ENCODE peak calls at places on chromosomes 2 and 18, in five cellular contexts. One of them, this sample, is unnamed.

GRCh38 chr18:43665239-43665788 is 388.0 kb upstream of the SYT4 start:
- DNase-seq in mesendoderm: no peak
- DNase-seq in IMR-90: peak
- DNase-seq in transverse colon: no peak
- DNase-seq in endothelial cell of umbilical vein: no peak
- DNase-seq in this sample: no peak

GRCh38 chr2:26606847-26607190 is 34.3 kb downstream of the CIB4 start:
- DNase-seq in transverse colon: no peak
- DNase-seq in mesendoderm: no peak
- DNase-seq in IMR-90: no peak
- DNase-seq in endothelial cell of umbilical vein: no peak
- DNase-seq in this sample: no peak

GRCh38 chr2:234133004-234133403 is 82.5 kb downstream of the SPP2 start:
- DNase-seq in transverse colon: no peak
- DNase-seq in mesendoderm: no peak
- DNase-seq in endothelial cell of umbilical vein: no peak
- DNase-seq in IMR-90: no peak
- DNase-seq in this sample: no peak

GRCh38 chr2:27351802-27352598 is 4.6 kb downstream of the GTF3C2 start:
- DNase-seq in endothelial cell of umbilical vein: no peak
- DNase-seq in mesendoderm: no peak
- DNase-seq in IMR-90: no peak
- DNase-seq in transverse colon: no peak
- DNase-seq in this sample: no peak

GRCh38 chr2:147790580-147790979 is 54.2 kb upstream of the ACVR2A start:
- DNase-seq in mesendoderm: no peak
- DNase-seq in transverse colon: no peak
- DNase-seq in IMR-90: no peak
- DNase-seq in endothelial cell of umbilical vein: no peak
- DNase-seq in this sample: no peak

GRCh38 chr2:210502997-210503621 is 26.6 kb upstream of the LANCL1 start:
- DNase-seq in endothelial cell of umbilical vein: peak
- DNase-seq in IMR-90: peak
- DNase-seq in transverse colon: peak
- DNase-seq in mesendoderm: peak
- DNase-seq in this sample: no peak

GRCh38 chr2:20250436-20250835 is 25.5 kb upstream of the SDC1 start:
- DNase-seq in transverse colon: no peak
- DNase-seq in IMR-90: no peak
- DNase-seq in mesendoderm: no peak
- DNase-seq in endothelial cell of umbilical vein: no peak
- DNase-seq in this sample: no peak

GRCh38 chr2:10297950-10298349 is 4.8 kb upstream of the HPCAL1 start:
- DNase-seq in IMR-90: peak
- DNase-seq in transverse colon: peak
- DNase-seq in mesendoderm: peak
- DNase-seq in endothelial cell of umbilical vein: peak
- DNase-seq in this sample: no peak

GRCh38 chr2:191552036-191552435 is 125.9 kb upstream of the NABP1 start:
- DNase-seq in mesendoderm: no peak
- DNase-seq in transverse colon: no peak
- DNase-seq in IMR-90: no peak
- DNase-seq in endothelial cell of umbilical vein: peak
- DNase-seq in this sample: no peak

GRCh38 chr18:28002841-28003240 is 174.1 kb downstream of the CDH2 start:
- DNase-seq in endothelial cell of umbilical vein: no peak
- DNase-seq in mesendoderm: peak
- DNase-seq in IMR-90: no peak
- DNase-seq in transverse colon: no peak
- DNase-seq in this sample: no peak

GRCh38 chr2:20558391-20559150 is 92.3 kb downstream of the HS1BP3 start:
- DNase-seq in IMR-90: no peak
- DNase-seq in endothelial cell of umbilical vein: no peak
- DNase-seq in transverse colon: no peak
- DNase-seq in mesendoderm: no peak
- DNase-seq in this sample: peak

GRCh38 chr2:25219621-25220020 is 51.2 kb upstream of the POMC start:
- DNase-seq in transverse colon: no peak
- DNase-seq in mesendoderm: no peak
- DNase-seq in endothelial cell of umbilical vein: no peak
- DNase-seq in IMR-90: no peak
- DNase-seq in this sample: no peak

GRCh38 chr2:2057125-2057721 is 273.9 kb downstream of the MYT1L start:
- DNase-seq in mesendoderm: peak
- DNase-seq in transverse colon: peak
- DNase-seq in endothelial cell of umbilical vein: peak
- DNase-seq in IMR-90: no peak
- DNase-seq in this sample: peak

GRCh38 chr2:69184224-69184623 is 171.2 kb downstream of the ANTXR1 start:
- DNase-seq in endothelial cell of umbilical vein: no peak
- DNase-seq in transverse colon: no peak
- DNase-seq in mesendoderm: no peak
- DNase-seq in IMR-90: no peak
- DNase-seq in this sample: no peak

GRCh38 chr2:144230057-144230451 is 289.9 kb downstream of the ZEB2 start:
- DNase-seq in endothelial cell of umbilical vein: no peak
- DNase-seq in mesendoderm: no peak
- DNase-seq in transverse colon: no peak
- DNase-seq in IMR-90: no peak
- DNase-seq in this sample: no peak

GRCh38 chr2:19746611-19747309 is 155.0 kb downstream of the TTC32 start:
- DNase-seq in endothelial cell of umbilical vein: peak
- DNase-seq in mesendoderm: peak
- DNase-seq in IMR-90: peak
- DNase-seq in transverse colon: no peak
- DNase-seq in this sample: peak